ENCODE peak calls at places on chromosomes 2 and 18, in ten cellular contexts. One of them, this sample, is unnamed.

GRCh38 chr2:60552096-60552850 is 1.2 kb downstream of the BCL11A start:
- DNase-seq in epithelial cell of esophagus: peak
- DNase-seq in breast epithelium: no peak
- DNase-seq in progenitor cell of endocrine pancreas: peak
- DNase-seq in islet precursor cell: peak
- DNase-seq in psoas muscle: no peak
- DNase-seq in GM03348: peak
- DNase-seq in CD8-positive, alpha-beta T cell: no peak
- DNase-seq in endothelial cell: peak
- DNase-seq in fibroblast of mammary gland: no peak
- DNase-seq in this sample: peak

GRCh38 chr18:23627964-23628363 is 34.7 kb downstream of the ANKRD29 start:
- DNase-seq in islet precursor cell: no peak
- DNase-seq in progenitor cell of endocrine pancreas: no peak
- DNase-seq in endothelial cell: no peak
- DNase-seq in CD8-positive, alpha-beta T cell: no peak
- DNase-seq in psoas muscle: no peak
- DNase-seq in epithelial cell of esophagus: no peak
- DNase-seq in fibroblast of mammary gland: no peak
- DNase-seq in GM03348: no peak
- DNase-seq in breast epithelium: no peak
- DNase-seq in this sample: no peak

GRCh38 chr2:10444463-10444862 is 3.7 kb downstream of the ODC1 start:
- DNase-seq in epithelial cell of esophagus: no peak
- DNase-seq in GM03348: no peak
- DNase-seq in islet precursor cell: no peak
- DNase-seq in endothelial cell: no peak
- DNase-seq in fibroblast of mammary gland: no peak
- DNase-seq in psoas muscle: no peak
- DNase-seq in breast epithelium: no peak
- DNase-seq in CD8-positive, alpha-beta T cell: no peak
- DNase-seq in progenitor cell of endocrine pancreas: no peak
- DNase-seq in this sample: no peak

GRCh38 chr2:225073198-225073597 is 30.9 kb upstream of the DOCK10 start:
- DNase-seq in GM03348: no peak
- DNase-seq in psoas muscle: no peak
- DNase-seq in endothelial cell: no peak
- DNase-seq in progenitor cell of endocrine pancreas: no peak
- DNase-seq in breast epithelium: no peak
- DNase-seq in CD8-positive, alpha-beta T cell: no peak
- DNase-seq in islet precursor cell: no peak
- DNase-seq in epithelial cell of esophagus: no peak
- DNase-seq in fibroblast of mammary gland: no peak
- DNase-seq in this sample: no peak

GRCh38 chr2:15427987-15428386 is 133.1 kb downstream of the NBAS start:
- DNase-seq in CD8-positive, alpha-beta T cell: no peak
- DNase-seq in islet precursor cell: no peak
- DNase-seq in progenitor cell of endocrine pancreas: no peak
- DNase-seq in GM03348: no peak
- DNase-seq in endothelial cell: no peak
- DNase-seq in fibroblast of mammary gland: no peak
- DNase-seq in epithelial cell of esophagus: no peak
- DNase-seq in psoas muscle: no peak
- DNase-seq in breast epithelium: no peak
- DNase-seq in this sample: no peak

GRCh38 chr2:172836386-172837200 is 100.9 kb downstream of the RAPGEF4 start:
- DNase-seq in psoas muscle: no peak
- DNase-seq in breast epithelium: no peak
- DNase-seq in CD8-positive, alpha-beta T cell: no peak
- DNase-seq in fibroblast of mammary gland: peak
- DNase-seq in progenitor cell of endocrine pancreas: no peak
- DNase-seq in GM03348: peak
- DNase-seq in endothelial cell: peak
- DNase-seq in epithelial cell of esophagus: peak
- DNase-seq in islet precursor cell: peak
- DNase-seq in this sample: peak

GRCh38 chr2:202035941-202036372 is 2.3 kb downstream of the FZD7 start:
- DNase-seq in epithelial cell of esophagus: no peak
- DNase-seq in breast epithelium: no peak
- DNase-seq in endothelial cell: peak
- DNase-seq in GM03348: no peak
- DNase-seq in fibroblast of mammary gland: peak
- DNase-seq in islet precursor cell: peak
- DNase-seq in CD8-positive, alpha-beta T cell: no peak
- DNase-seq in psoas muscle: peak
- DNase-seq in progenitor cell of endocrine pancreas: no peak
- DNase-seq in this sample: no peak

GRCh38 chr2:184646593-184646992 is 48.3 kb downstream of the ZNF804A start:
- DNase-seq in breast epithelium: no peak
- DNase-seq in fibroblast of mammary gland: no peak
- DNase-seq in progenitor cell of endocrine pancreas: no peak
- DNase-seq in CD8-positive, alpha-beta T cell: no peak
- DNase-seq in GM03348: no peak
- DNase-seq in endothelial cell: no peak
- DNase-seq in psoas muscle: no peak
- DNase-seq in epithelial cell of esophagus: no peak
- DNase-seq in islet precursor cell: no peak
- DNase-seq in this sample: no peak

GRCh38 chr2:230134496-230135073 is 65.9 kb upstream of the SLC16A14 start:
- DNase-seq in progenitor cell of endocrine pancreas: no peak
- DNase-seq in islet precursor cell: no peak
- DNase-seq in breast epithelium: no peak
- DNase-seq in epithelial cell of esophagus: peak
- DNase-seq in psoas muscle: no peak
- DNase-seq in fibroblast of mammary gland: peak
- DNase-seq in CD8-positive, alpha-beta T cell: no peak
- DNase-seq in endothelial cell: no peak
- DNase-seq in GM03348: peak
- DNase-seq in this sample: peak

GRCh38 chr2:194182888-194183287 is 1474.1 kb upstream of the SLC39A10 start:
- DNase-seq in psoas muscle: no peak
- DNase-seq in CD8-positive, alpha-beta T cell: no peak
- DNase-seq in endothelial cell: no peak
- DNase-seq in GM03348: no peak
- DNase-seq in fibroblast of mammary gland: no peak
- DNase-seq in progenitor cell of endocrine pancreas: no peak
- DNase-seq in islet precursor cell: no peak
- DNase-seq in epithelial cell of esophagus: no peak
- DNase-seq in breast epithelium: no peak
- DNase-seq in this sample: no peak

GRCh38 chr2:9018534-9018933 is 15.1 kb upstream of the MBOAT2 start:
- DNase-seq in psoas muscle: no peak
- DNase-seq in breast epithelium: no peak
- DNase-seq in islet precursor cell: no peak
- DNase-seq in GM03348: no peak
- DNase-seq in fibroblast of mammary gland: no peak
- DNase-seq in progenitor cell of endocrine pancreas: no peak
- DNase-seq in epithelial cell of esophagus: no peak
- DNase-seq in CD8-positive, alpha-beta T cell: no peak
- DNase-seq in endothelial cell: no peak
- DNase-seq in this sample: no peak

GRCh38 chr18:6509417-6510198 is 94.9 kb upstream of the L3MBTL4 start:
- DNase-seq in GM03348: no peak
- DNase-seq in epithelial cell of esophagus: no peak
- DNase-seq in fibroblast of mammary gland: no peak
- DNase-seq in psoas muscle: no peak
- DNase-seq in islet precursor cell: peak
- DNase-seq in breast epithelium: no peak
- DNase-seq in endothelial cell: no peak
- DNase-seq in progenitor cell of endocrine pancreas: no peak
- DNase-seq in CD8-positive, alpha-beta T cell: no peak
- DNase-seq in this sample: peak

GRCh38 chr2:64380853-64381527 is 73.0 kb upstream of the LGALSL start:
- DNase-seq in breast epithelium: no peak
- DNase-seq in endothelial cell: no peak
- DNase-seq in GM03348: no peak
- DNase-seq in CD8-positive, alpha-beta T cell: no peak
- DNase-seq in psoas muscle: no peak
- DNase-seq in islet precursor cell: no peak
- DNase-seq in fibroblast of mammary gland: no peak
- DNase-seq in progenitor cell of endocrine pancreas: no peak
- DNase-seq in epithelial cell of esophagus: no peak
- DNase-seq in this sample: no peak

GRCh38 chr2:225272173-225272572 is 127.3 kb upstream of the NYAP2 start:
- DNase-seq in epithelial cell of esophagus: peak
- DNase-seq in fibroblast of mammary gland: no peak
- DNase-seq in islet precursor cell: no peak
- DNase-seq in CD8-positive, alpha-beta T cell: no peak
- DNase-seq in endothelial cell: no peak
- DNase-seq in breast epithelium: no peak
- DNase-seq in psoas muscle: no peak
- DNase-seq in GM03348: no peak
- DNase-seq in progenitor cell of endocrine pancreas: no peak
- DNase-seq in this sample: no peak

GRCh38 chr2:67471681-67472080 is 74.5 kb downstream of the ETAA1 start:
- DNase-seq in progenitor cell of endocrine pancreas: no peak
- DNase-seq in islet precursor cell: no peak
- DNase-seq in epithelial cell of esophagus: no peak
- DNase-seq in CD8-positive, alpha-beta T cell: no peak
- DNase-seq in GM03348: no peak
- DNase-seq in breast epithelium: no peak
- DNase-seq in fibroblast of mammary gland: no peak
- DNase-seq in endothelial cell: no peak
- DNase-seq in psoas muscle: no peak
- DNase-seq in this sample: peak

GRCh38 chr2:149258531-149258930 is 71.9 kb upstream of the LYPD6 start:
- DNase-seq in fibroblast of mammary gland: no peak
- DNase-seq in islet precursor cell: no peak
- DNase-seq in endothelial cell: no peak
- DNase-seq in CD8-positive, alpha-beta T cell: no peak
- DNase-seq in breast epithelium: no peak
- DNase-seq in GM03348: no peak
- DNase-seq in epithelial cell of esophagus: peak
- DNase-seq in psoas muscle: no peak
- DNase-seq in progenitor cell of endocrine pancreas: no peak
- DNase-seq in this sample: no peak

GRCh38 chr2:64859208-64860161 is 129.7 kb upstream of the SLC1A4 start:
- DNase-seq in psoas muscle: peak
- DNase-seq in epithelial cell of esophagus: peak
- DNase-seq in islet precursor cell: peak
- DNase-seq in CD8-positive, alpha-beta T cell: no peak
- DNase-seq in fibroblast of mammary gland: peak
- DNase-seq in progenitor cell of endocrine pancreas: peak
- DNase-seq in endothelial cell: peak
- DNase-seq in breast epithelium: peak
- DNase-seq in GM03348: peak
- DNase-seq in this sample: peak

GRCh38 chr2:207692206-207693065 is 19.0 kb upstream of the CCNYL1 start:
- DNase-seq in endothelial cell: peak
- DNase-seq in breast epithelium: no peak
- DNase-seq in islet precursor cell: peak
- DNase-seq in CD8-positive, alpha-beta T cell: peak
- DNase-seq in progenitor cell of endocrine pancreas: no peak
- DNase-seq in psoas muscle: no peak
- DNase-seq in GM03348: no peak
- DNase-seq in epithelial cell of esophagus: peak
- DNase-seq in fibroblast of mammary gland: peak
- DNase-seq in this sample: peak

GRCh38 chr18:57427429-57428181 is 7.6 kb upstream of the ONECUT2 start:
- DNase-seq in progenitor cell of endocrine pancreas: no peak
- DNase-seq in islet precursor cell: peak
- DNase-seq in CD8-positive, alpha-beta T cell: no peak
- DNase-seq in GM03348: no peak
- DNase-seq in psoas muscle: no peak
- DNase-seq in breast epithelium: no peak
- DNase-seq in endothelial cell: peak
- DNase-seq in epithelial cell of esophagus: no peak
- DNase-seq in fibroblast of mammary gland: no peak
- DNase-seq in this sample: no peak

GRCh38 chr2:180663016-180663471 is 317.4 kb upstream of the UBE2E3 start:
- DNase-seq in psoas muscle: no peak
- DNase-seq in progenitor cell of endocrine pancreas: no peak
- DNase-seq in CD8-positive, alpha-beta T cell: no peak
- DNase-seq in endothelial cell: no peak
- DNase-seq in fibroblast of mammary gland: peak
- DNase-seq in islet precursor cell: no peak
- DNase-seq in breast epithelium: no peak
- DNase-seq in GM03348: no peak
- DNase-seq in epithelial cell of esophagus: no peak
- DNase-seq in this sample: no peak

GRCh38 chr18:13539050-13539449 is 187.3 kb downstream of the FAM210A start:
- DNase-seq in GM03348: no peak
- DNase-seq in epithelial cell of esophagus: no peak
- DNase-seq in psoas muscle: no peak
- DNase-seq in breast epithelium: no peak
- DNase-seq in CD8-positive, alpha-beta T cell: peak
- DNase-seq in fibroblast of mammary gland: no peak
- DNase-seq in islet precursor cell: peak
- DNase-seq in endothelial cell: no peak
- DNase-seq in progenitor cell of endocrine pancreas: no peak
- DNase-seq in this sample: no peak

GRCh38 chr2:68195096-68195495 is 37.4 kb downstream of the PNO1 start:
- DNase-seq in GM03348: no peak
- DNase-seq in fibroblast of mammary gland: peak
- DNase-seq in endothelial cell: no peak
- DNase-seq in progenitor cell of endocrine pancreas: no peak
- DNase-seq in islet precursor cell: no peak
- DNase-seq in CD8-positive, alpha-beta T cell: no peak
- DNase-seq in breast epithelium: no peak
- DNase-seq in psoas muscle: no peak
- DNase-seq in epithelial cell of esophagus: no peak
- DNase-seq in this sample: no peak

GRCh38 chr18:12049983-12050811 is 43.4 kb upstream of the ANKRD62 start:
- DNase-seq in GM03348: no peak
- DNase-seq in psoas muscle: no peak
- DNase-seq in breast epithelium: no peak
- DNase-seq in progenitor cell of endocrine pancreas: no peak
- DNase-seq in CD8-positive, alpha-beta T cell: no peak
- DNase-seq in endothelial cell: no peak
- DNase-seq in epithelial cell of esophagus: no peak
- DNase-seq in fibroblast of mammary gland: no peak
- DNase-seq in islet precursor cell: no peak
- DNase-seq in this sample: no peak

GRCh38 chr18:55876254-55876653 is 288.3 kb upstream of the TCF4 start:
- DNase-seq in GM03348: no peak
- DNase-seq in epithelial cell of esophagus: no peak
- DNase-seq in psoas muscle: no peak
- DNase-seq in islet precursor cell: no peak
- DNase-seq in endothelial cell: no peak
- DNase-seq in fibroblast of mammary gland: no peak
- DNase-seq in progenitor cell of endocrine pancreas: no peak
- DNase-seq in CD8-positive, alpha-beta T cell: no peak
- DNase-seq in breast epithelium: no peak
- DNase-seq in this sample: no peak

GRCh38 chr18:30709598-30709997 is 332.9 kb downstream of the DSC3 start:
- DNase-seq in endothelial cell: no peak
- DNase-seq in epithelial cell of esophagus: no peak
- DNase-seq in breast epithelium: no peak
- DNase-seq in psoas muscle: no peak
- DNase-seq in GM03348: no peak
- DNase-seq in islet precursor cell: no peak
- DNase-seq in progenitor cell of endocrine pancreas: no peak
- DNase-seq in fibroblast of mammary gland: no peak
- DNase-seq in CD8-positive, alpha-beta T cell: no peak
- DNase-seq in this sample: no peak

GRCh38 chr18:22609642-22610041 is 191.9 kb upstream of the CTAGE1 start:
- DNase-seq in breast epithelium: peak
- DNase-seq in psoas muscle: no peak
- DNase-seq in CD8-positive, alpha-beta T cell: no peak
- DNase-seq in islet precursor cell: no peak
- DNase-seq in progenitor cell of endocrine pancreas: no peak
- DNase-seq in endothelial cell: no peak
- DNase-seq in epithelial cell of esophagus: peak
- DNase-seq in fibroblast of mammary gland: peak
- DNase-seq in GM03348: peak
- DNase-seq in this sample: peak

GRCh38 chr2:88016948-88017779 is 817 bp upstream of the RNU2-63P start:
- DNase-seq in GM03348: no peak
- DNase-seq in breast epithelium: no peak
- DNase-seq in progenitor cell of endocrine pancreas: peak
- DNase-seq in CD8-positive, alpha-beta T cell: no peak
- DNase-seq in fibroblast of mammary gland: no peak
- DNase-seq in epithelial cell of esophagus: peak
- DNase-seq in psoas muscle: no peak
- DNase-seq in islet precursor cell: peak
- DNase-seq in endothelial cell: no peak
- DNase-seq in this sample: no peak

GRCh38 chr2:170162261-170162612 is 15.7 kb upstream of the MYO3B start:
- DNase-seq in islet precursor cell: no peak
- DNase-seq in CD8-positive, alpha-beta T cell: no peak
- DNase-seq in progenitor cell of endocrine pancreas: no peak
- DNase-seq in GM03348: no peak
- DNase-seq in psoas muscle: no peak
- DNase-seq in fibroblast of mammary gland: peak
- DNase-seq in endothelial cell: no peak
- DNase-seq in breast epithelium: no peak
- DNase-seq in epithelial cell of esophagus: peak
- DNase-seq in this sample: peak